ENCODE peak calls at places on chromosomes 3 and 15, in seven cellular contexts. W is osteoblast, Q is OCI-LY7, J is PC-3, X is mesendoderm, V is neuronal stem cell, M is PC-9. S is an unnamed sample.

GRCh38 chr15:40357723-40358491 is at the start of gene DISP2:
- DNase-seq in W (peak; percentile 100), Q (peak; percentile 91), J (peak; percentile 84), X (peak; percentile 87), V (peak; percentile 90), M (peak; percentile 42), S (peak; percentile 30)

GRCh38 chr15:100124361-100124760 is 217.4 kb downstream of the ADAMTS17 start:
- DNase-seq in W (no peak), Q (no peak), J (no peak), X (no peak), V (no peak), M (no peak), S (no peak)

GRCh38 chr3:189262746-189263145 is 91.0 kb downstream of the TPRG1 start:
- DNase-seq in W (no peak), Q (no peak), J (no peak), X (no peak), V (no peak), M (no peak), S (no peak)

GRCh38 chr15:88803241-88803919 is at the start of gene ACAN:
- DNase-seq in W (peak; percentile 85), Q (no peak), J (no peak), X (peak; percentile 32), V (peak; percentile 57), M (no peak), S (no peak)

GRCh38 chr3:113287111-113287817 is 75.9 kb downstream of the BOC start:
- DNase-seq in W (peak; percentile 95), Q (no peak), J (peak; percentile 92), X (no peak), V (no peak), M (peak; percentile 47), S (peak; percentile 76)

GRCh38 chr3:38116471-38117162 is 20.3 kb downstream of the ACAA1 start:
- DNase-seq in W (peak; percentile 69), Q (no peak), J (peak; percentile 28), X (no peak), V (no peak), M (no peak), S (no peak)

GRCh38 chr3:173275740-173276139 is 121.8 kb upstream of the NLGN1 start:
- DNase-seq in W (no peak), Q (peak; percentile 10), J (peak; percentile 38), X (peak; percentile 43), V (no peak), M (no peak), S (no peak)

GRCh38 chr3:127389415-127389814 is 101.6 kb upstream of the PRR20G start:
- DNase-seq in W (no peak), Q (no peak), J (peak; percentile 39), X (peak; percentile 69), V (no peak), M (no peak), S (no peak)

GRCh38 chr3:127688416-127689265 is 15.9 kb downstream of the ABTB1 start:
- DNase-seq in W (peak; percentile 72), Q (no peak), J (peak; percentile 10), X (no peak), V (no peak), M (no peak), S (peak; percentile 49)

GRCh38 chr3:99544819-99545281 is 93.5 kb upstream of the COL8A1 start:
- DNase-seq in W (no peak), Q (no peak), J (no peak), X (no peak), V (no peak), M (no peak), S (peak; percentile 71)

GRCh38 chr15:25838871-25839195 is 24.3 kb downstream of the ATP10A start:
- DNase-seq in W (no peak), Q (no peak), J (peak; percentile 57), X (no peak), V (no peak), M (no peak), S (no peak)
- H3K4me2 ChIP-seq in W (no peak overlapping the region), Q (no peak overlapping the region), J (peak overlapping the region; percentile 40), X (no peak overlapping the region), V (no peak overlapping the region), M (no peak overlapping the region), S (no peak overlapping the region)

GRCh38 chr15:90365414-90366055 is 13.5 kb downstream of the ZNF774 start:
- DNase-seq in W (no peak), Q (no peak), J (no peak), X (no peak), V (no peak), M (no peak), S (no peak)

GRCh38 chr15:90360746-90361145 is 8.7 kb downstream of the ZNF774 start:
- DNase-seq in W (no peak), Q (no peak), J (no peak), X (peak; percentile 51), V (no peak), M (no peak), S (no peak)

GRCh38 chr15:90358124-90359033 is 6.3 kb downstream of the ZNF774 start:
- DNase-seq in W (no peak), Q (no peak), J (peak; percentile 29), X (peak; percentile 31), V (no peak), M (peak; percentile 37), S (peak; percentile 70)

GRCh38 chr15:90364251-90364650 is 12.2 kb downstream of the ZNF774 start:
- DNase-seq in W (peak; percentile 66), Q (no peak), J (peak; percentile 82), X (no peak), V (no peak), M (peak; percentile 72), S (peak; percentile 83)

GRCh38 chr15:90362936-90363212 is 10.8 kb downstream of the ZNF774 start:
- DNase-seq in W (peak; percentile 91), Q (no peak), J (peak; percentile 61), X (peak; percentile 36), V (no peak), M (peak; percentile 71), S (peak; percentile 91)
- H3K4me3 ChIP-seq in W (no peak overlapping the region), Q (no peak overlapping the region), J (no peak overlapping the region), X (no peak overlapping the region), V (no peak overlapping the region), M (no peak overlapping the region), S (no peak overlapping the region)

GRCh38 chr3:197465996-197466549 is 89.7 kb downstream of the BDH1 start:
- DNase-seq in W (no peak), Q (no peak), J (peak; percentile 44), X (no peak), V (no peak), M (peak; percentile 81), S (peak; percentile 85)
- H3K4me2 ChIP-seq in W (no peak overlapping the region), Q (no peak overlapping the region), J (peak overlapping the region; percentile 62), X (no peak overlapping the region), V (no peak overlapping the region), M (peak overlapping the region; percentile 69), S (peak overlapping the region; percentile 78)

DNA sequence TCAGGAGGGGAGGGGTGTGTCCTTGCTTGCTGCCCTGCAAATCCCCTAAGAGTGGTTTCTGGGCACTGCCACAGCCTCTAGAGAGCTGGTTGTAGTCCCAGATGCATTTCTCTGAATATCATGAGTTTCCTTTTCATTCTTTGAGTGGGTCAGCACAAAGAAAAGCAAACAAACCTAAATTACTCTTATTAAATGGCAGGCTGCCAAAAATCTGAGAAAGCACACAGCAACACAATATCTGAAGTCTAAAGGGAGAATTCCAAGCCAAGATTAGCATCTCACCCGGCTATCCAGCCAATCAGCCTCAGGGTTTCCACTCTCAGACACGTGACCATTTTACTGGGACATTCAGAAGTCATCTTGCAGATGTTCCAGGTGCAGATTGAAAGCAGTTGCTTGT is 919.3 kb downstream of the TUSC7 start:
- DNase-seq in W (peak; percentile 39), Q (peak; percentile 5), J (peak; percentile 36), X (no peak), V (no peak), M (no peak), S (peak; percentile 78)
- H3K4me3 ChIP-seq in W (no peak overlapping the region), Q (no peak overlapping the region), J (no peak overlapping the region), X (no peak overlapping the region), V (no peak overlapping the region), M (no peak overlapping the region), S (no peak overlapping the region)